ENCODE peak calls at places on chromosomes 7 and 10, in four cellular contexts. D is effector memory CD4-positive, alpha-beta T cell; L is BE2C; K is mesendoderm. Z is an unnamed sample. For H3K36me3, the result is how much of the 10 kb centered on the place peaks cover.

GRCh38 chr7:4806983-4807625 is 31.7 kb downstream of the AP5Z1 start:
- DNase-seq in D (no peak), L (no peak), K (no peak), Z (no peak)

GRCh38 chr7:49769285-49769857 is 4.1 kb upstream of the VWC2 start:
- DNase-seq in L (no peak), D (no peak), K (no peak), Z (no peak)

GRCh38 chr10:119078422-119079179 is 2.0 kb downstream of the EIF3A start:
- DNase-seq in L (no peak), D (no peak), K (no peak), Z (no peak)

GRCh38 chr10:103153765-103154197 is 39.3 kb downstream of the NT5C2 start:
- DNase-seq in L (no peak), D (no peak), K (peak), Z (no peak)

GRCh38 chr10:6427357-6427959 is 152.6 kb downstream of the PRKCQ start:
- DNase-seq in L (no peak), D (no peak), K (no peak), Z (no peak)

GRCh38 chr7:111089822-111090426 is 1.0 kb upstream of the LRRN3 start:
- DNase-seq in L (no peak), K (peak), D (no peak), Z (no peak)

GRCh38 chr10:99815611-99816010 is 33.2 kb downstream of the ABCC2 start:
- DNase-seq in D (no peak), L (no peak), K (no peak), Z (no peak)

GRCh38 chr7:102451371-102452054 is 13.2 kb downstream of the ALKBH4 start:
- DNase-seq in L (peak), K (no peak), D (no peak), Z (peak)

GRCh38 chr10:69455009-69455763 is 3.9 kb downstream of the TSPAN15 start:
- DNase-seq in D (no peak), L (no peak), K (no peak), Z (no peak)

GRCh38 chr7:80642871-80643270 is 4.4 kb downstream of the CD36 start:
- DNase-seq in L (no peak), D (no peak), K (no peak), Z (no peak)

GRCh38 chr10:132265878-132266496 is 41.8 kb downstream of the STK32C start:
- DNase-seq in K (no peak), L (no peak), D (no peak), Z (peak)

GRCh38 chr7:115679976-115680375 is 350.6 kb downstream of the TFEC start:
- DNase-seq in D (no peak), K (peak), L (peak), Z (no peak)

GRCh38 chr10:102358717-102359382 is 36.7 kb upstream of the NFKB2 start:
- DNase-seq in K (no peak), L (no peak), D (no peak), Z (no peak)

GRCh38 chr10:68665841-68666240 is 55.2 kb upstream of the CCAR1 start:
- DNase-seq in K (no peak), D (no peak), L (no peak), Z (no peak)

GRCh38 chr7:101068401-101068800 is 16.9 kb upstream of the TRIM56 start:
- DNase-seq in D (no peak), L (no peak), K (no peak), Z (no peak)

GRCh38 chr10:43287056-43288007 is 20.5 kb upstream of the RASGEF1A start:
- DNase-seq in D (no peak), K (peak), L (no peak), Z (no peak)

GRCh38 chr7:50229964-50230363 is 74.6 kb upstream of the IKZF1 start:
- DNase-seq in L (no peak), D (no peak), K (peak), Z (no peak)

GRCh38 chr7:28885771-28886170 is 72.4 kb downstream of the TRIL start:
- DNase-seq in K (peak), L (no peak), D (no peak), Z (no peak)

GRCh38 chr7:29935111-29935510 is 54.5 kb downstream of the SCRN1 start:
- DNase-seq in K (no peak), D (no peak), L (no peak), Z (no peak)

GRCh38 chr10:21746118-21746517 is 212.1 kb downstream of the MLLT10 start:
- DNase-seq in K (no peak), D (no peak), L (no peak), Z (no peak)

GRCh38 chr10:77479586-77479985 is 158.0 kb downstream of the KCNMA1 start:
- DNase-seq in K (no peak), D (no peak), L (no peak), Z (no peak)

GRCh38 chr7:81664304-81664703 is 105.5 kb downstream of the HGF start:
- DNase-seq in K (no peak), D (no peak), L (no peak), Z (no peak)

GRCh38 chr10:84296071-84296981 is 32.1 kb upstream of the CCSER2 start:
- DNase-seq in D (no peak), L (no peak), K (no peak), Z (peak)

GRCh38 chr7:42234736-42235135 is 2.3 kb downstream of the GLI3 start:
- DNase-seq in K (no peak), L (no peak), D (no peak), Z (no peak)
- H3K4me3 ChIP-seq in K (no peak), L (no peak), D (no peak), Z (no peak)

DNA sequence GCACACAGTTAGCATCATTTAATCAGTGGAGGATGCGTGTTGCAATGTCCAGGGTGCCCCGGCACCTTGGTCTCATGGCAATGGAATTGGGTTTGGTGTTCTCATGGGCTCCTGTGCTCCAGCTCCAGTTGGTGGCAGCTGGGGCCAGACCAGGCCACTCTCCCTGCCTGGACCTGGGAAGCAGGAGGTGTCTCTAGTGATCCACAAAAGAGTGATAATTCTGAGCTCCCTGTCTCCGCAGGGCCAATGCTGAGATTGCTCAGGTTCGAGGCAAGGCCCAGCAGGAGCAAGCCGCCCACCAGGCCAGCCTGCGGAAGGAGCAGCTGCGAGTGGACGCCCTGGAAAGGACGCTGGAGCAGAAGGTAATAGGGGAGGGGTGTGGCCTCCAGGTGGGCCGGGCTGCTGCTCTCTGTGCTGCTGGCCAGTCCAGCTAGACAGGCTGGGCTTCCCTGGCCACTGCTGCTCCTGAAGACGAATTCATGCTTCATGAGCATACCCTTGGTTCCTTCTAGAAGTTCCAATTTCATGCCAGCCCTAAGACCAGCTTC is 21.7 kb upstream of the BTBD16 start:
- DNase-seq in L (no peak), K (no peak), D (no peak), Z (no peak)
- H3K36me3 ChIP-seq in L (under half), K (under half), D (under half), Z (under half)

GRCh38 chr7:142583424-142583823 is 165.8 kb upstream of the PRSS1 start:
- DNase-seq in K (peak), L (no peak), D (no peak), Z (peak)
- H3K4me3 ChIP-seq in K (no peak), L (no peak), D (no peak), Z (no peak)

GRCh38 chr7:44112231-44112996 is 8.3 kb downstream of the AEBP1 start:
- DNase-seq in K (no peak), D (no peak), L (no peak), Z (peak)

GRCh38 chr7:44108768-44109750 is 4.9 kb downstream of the AEBP1 start:
- DNase-seq in L (no peak), K (no peak), D (no peak), Z (peak)

GRCh38 chr7:44111759-44112158 is 7.6 kb downstream of the AEBP1 start:
- DNase-seq in D (no peak), K (no peak), L (no peak), Z (peak)

GRCh38 chr7:44109991-44110390 is 5.8 kb downstream of the AEBP1 start:
- DNase-seq in D (no peak), L (no peak), K (no peak), Z (peak)

GRCh38 chr7:44110724-44111635 is 6.8 kb downstream of the AEBP1 start:
- DNase-seq in K (no peak), D (no peak), L (no peak), Z (peak)
- H3K36me3 ChIP-seq in K (under half), D (under half), L (under half), Z (under half)

DNA sequence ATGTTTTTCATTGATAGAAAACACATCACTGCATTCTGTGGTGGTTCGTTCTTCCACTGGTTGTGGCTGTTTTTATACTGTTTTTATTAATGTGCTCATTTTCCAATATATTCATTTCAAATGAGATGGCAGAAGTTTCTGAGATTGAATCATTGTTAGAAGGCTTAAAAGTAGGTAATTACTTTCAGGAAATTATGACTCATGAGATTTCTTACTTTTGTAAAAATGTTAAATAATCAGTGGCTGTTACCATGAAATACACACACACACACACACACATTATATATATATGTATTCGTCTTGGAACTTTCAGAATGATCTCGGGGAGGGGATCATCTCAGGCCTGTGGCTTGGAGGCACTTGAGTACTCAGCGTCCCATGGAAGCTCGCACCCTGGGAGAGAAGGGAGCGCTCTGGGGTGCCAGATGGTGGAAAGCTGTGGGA is 66.1 kb downstream of the ZMYND11 start:
- DNase-seq in D (no peak), K (no peak), L (no peak), Z (no peak)
- H3K4me3 ChIP-seq in D (no peak), K (no peak), L (no peak), Z (no peak)

GRCh38 chr10:32038777-32039176 is 17.4 kb downstream of the KIF5B start:
- DNase-seq in L (no peak), K (peak), D (no peak), Z (no peak)
- H3K36me3 ChIP-seq in L (half or more), K (under half), D (under half), Z (under half)

GRCh38 chr7:24718431-24718831 is 38.8 kb downstream of the GSDME start:
- DNase-seq in L (no peak), K (no peak), D (no peak), Z (no peak)
- H3K4me3 ChIP-seq in L (no peak), K (no peak), D (no peak), Z (no peak)

DNA sequence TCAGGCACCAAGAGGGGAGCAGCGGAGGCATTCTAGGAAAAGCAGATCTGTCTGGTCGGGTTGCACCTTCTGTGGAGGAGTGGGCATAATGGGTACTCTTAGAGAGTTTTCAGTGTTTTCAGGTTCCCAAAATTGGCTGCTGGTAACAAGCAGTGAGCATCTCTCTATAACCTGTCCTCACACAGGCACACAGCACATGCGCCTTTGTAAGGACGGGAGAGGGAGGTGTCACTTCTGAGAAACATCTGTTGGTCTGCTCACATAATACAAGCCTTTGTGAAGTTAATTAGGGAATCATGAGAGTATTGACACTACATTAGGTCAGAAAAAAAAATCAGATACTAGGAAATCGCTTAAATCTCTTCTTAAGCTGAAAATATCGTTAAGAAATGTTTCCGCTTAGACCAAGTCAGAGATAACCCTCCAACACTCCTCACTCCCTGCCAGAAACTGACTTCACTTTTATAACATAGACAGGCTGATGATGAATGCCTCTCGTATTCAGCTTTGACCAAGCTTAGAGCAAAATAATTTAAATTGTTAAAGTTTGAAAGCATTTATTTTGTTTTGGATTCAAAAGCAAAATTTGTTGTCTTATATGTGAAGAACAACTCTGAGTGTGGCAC is 769.8 kb downstream of the TNS3 start:
- DNase-seq in L (no peak), K (no peak), D (no peak), Z (no peak)
- H3K36me3 ChIP-seq in L (under half), K (under half), D (under half), Z (under half)

Z was measured in H7.